ENCODE peak calls at places on chromosomes 5 and 9, in six cellular contexts. M is endothelial cell of umbilical vein, U is HepG2, D is A549, C is GM12878, I is K562. Q is an unnamed sample.

GRCh38 chr9:70613024-70613768 is 198.7 kb upstream of the KLF9 start:
- DNase-seq in M (no peak), U (no peak), D (no peak), C (no peak), I (no peak), Q (no peak)

GRCh38 chr9:22469928-22470544 is 23.4 kb downstream of the DMRTA1 start:
- DNase-seq in M (peak; percentile 58), U (peak; percentile 24), D (peak; percentile 49), C (peak; percentile 3), I (no peak), Q (no peak)

GRCh38 chr9:122383992-122384461 is 13.2 kb downstream of the PTGS1 start:
- DNase-seq in M (peak; percentile 52), U (no peak), D (peak; percentile 36), C (no peak), I (no peak), Q (no peak)

GRCh38 chr9:113569472-113570060 is 106.0 kb downstream of the RGS3 start:
- DNase-seq in M (no peak), U (no peak), D (no peak), C (no peak), I (no peak), Q (no peak)

GRCh38 chr5:1471240-1471853 is 26.1 kb upstream of the SLC6A3 start:
- DNase-seq in M (no peak), U (no peak), D (no peak), C (no peak), I (no peak), Q (no peak)

GRCh38 chr5:154446183-154447073 is 631 bp downstream of the SAP30L start:
- DNase-seq in M (peak; percentile 78), U (peak; percentile 36), D (peak; percentile 39), C (no peak), I (peak; percentile 62), Q (peak; percentile 53)

GRCh38 chr9:1939926-1940368 is 75.2 kb upstream of the SMARCA2 start:
- DNase-seq in M (peak; percentile 10), U (peak; percentile 12), D (peak; percentile 35), C (peak; percentile 82), I (peak; percentile 26), Q (peak; percentile 51)

GRCh38 chr9:87577746-87578145 is 80.1 kb downstream of the DAPK1 start:
- DNase-seq in M (no peak), U (no peak), D (no peak), C (no peak), I (no peak), Q (no peak)

GRCh38 chr9:88998506-88998905 is 7.2 kb downstream of the S1PR3 start:
- DNase-seq in M (peak; percentile 12), U (no peak), D (no peak), C (no peak), I (no peak), Q (no peak)

GRCh38 chr5:80254767-80255424 is 952 bp downstream of the SERINC5 start:
- DNase-seq in M (peak; percentile 57), U (no peak), D (no peak), C (no peak), I (no peak), Q (peak; percentile 45)

GRCh38 chr9:11328326-11328725 is 715.5 kb upstream of the PTPRD start:
- DNase-seq in M (no peak), U (no peak), D (no peak), C (no peak), I (no peak), Q (no peak)

GRCh38 chr5:142000709-142001484 is 11.9 kb downstream of the GNPDA1 start:
- DNase-seq in M (peak; percentile 42), U (peak; percentile 7), D (peak; percentile 34), C (no peak), I (no peak), Q (peak; percentile 25)

GRCh38 chr5:80369521-80369920 is 38.3 kb upstream of the ZFYVE16 start:
- DNase-seq in M (no peak), U (no peak), D (no peak), C (no peak), I (no peak), Q (no peak)

GRCh38 chr5:179408646-179409045 is 63.4 kb upstream of the ADAMTS2 start:
- DNase-seq in M (no peak), U (no peak), D (no peak), C (no peak), I (no peak), Q (no peak)

GRCh38 chr9:86354048-86354881 is at the start of gene TUT7:
- DNase-seq in M (peak; percentile 95), U (peak; percentile 90), D (peak; percentile 95), C (peak; percentile 65), I (peak; percentile 87), Q (peak; percentile 96)

GRCh38 chr5:146213210-146213838 is 9.9 kb downstream of the RBM27 start:
- DNase-seq in M (peak; percentile 50), U (peak; percentile 89), D (peak; percentile 41), C (no peak), I (peak; percentile 26), Q (peak; percentile 20)

GRCh38 chr9:19229725-19230355 is 653 bp upstream of the DENND4C start:
- DNase-seq in M (peak; percentile 72), U (peak; percentile 51), D (peak; percentile 76), C (no peak), I (no peak), Q (no peak)

GRCh38 chr5:142636093-142636492 is 49.8 kb downstream of the FGF1 start:
- DNase-seq in M (no peak), U (no peak), D (no peak), C (no peak), I (no peak), Q (no peak)

GRCh38 chr9:110837401-110838005 is 168.9 kb downstream of the MUSK start:
- DNase-seq in M (no peak), U (no peak), D (no peak), C (peak; percentile 37), I (no peak), Q (no peak)

GRCh38 chr5:174106997-174107655 is 61.6 kb downstream of the NSG2 start:
- DNase-seq in M (no peak), U (no peak), D (no peak), C (no peak), I (no peak), Q (no peak)

GRCh38 chr5:15502208-15502607 is 2.2 kb downstream of the FBXL7 start:
- DNase-seq in M (peak; percentile 65), U (no peak), D (no peak), C (no peak), I (no peak), Q (no peak)
- H3K4me3 ChIP-seq in M (peak overlapping the region; percentile 98), U (no peak overlapping the region), D (no peak overlapping the region), C (no peak overlapping the region), I (no peak overlapping the region), Q (no peak overlapping the region)

GRCh38 chr9:8890695-8891094 is 1091.1 kb upstream of the DMAC1 start:
- DNase-seq in M (no peak), U (no peak), D (no peak), C (no peak), I (no peak), Q (no peak)

GRCh38 chr9:8899541-8899940 is 1100.0 kb upstream of the DMAC1 start:
- DNase-seq in M (no peak), U (no peak), D (no peak), C (no peak), I (no peak), Q (no peak)

GRCh38 chr9:8895498-8896224 is 1096.1 kb upstream of the DMAC1 start:
- DNase-seq in M (peak; percentile 47), U (peak; percentile 30), D (peak; percentile 28), C (no peak), I (no peak), Q (peak; percentile 66)
- TF ChIP-seq MAX in M (no peak), U (no peak), D (no peak), C (no peak), I (no peak), Q (no peak)

DNA sequence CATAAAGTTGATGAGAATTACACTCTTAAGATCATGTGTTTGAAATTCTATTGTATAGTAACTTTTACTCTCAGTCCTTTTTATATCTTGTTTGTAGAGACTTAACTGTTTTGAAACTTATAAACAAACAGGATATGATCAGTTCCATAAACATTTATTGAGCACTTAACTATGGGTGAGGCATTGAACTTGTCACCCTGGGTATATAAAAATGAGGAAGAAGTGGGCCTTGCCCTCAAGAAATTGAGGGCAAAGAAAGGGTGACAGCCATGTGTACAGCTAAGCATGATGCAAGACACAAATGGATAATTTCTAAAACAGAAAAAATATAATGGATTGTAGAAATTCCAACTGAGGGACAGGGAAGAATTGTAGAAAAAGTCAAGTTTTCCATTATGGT is 15.7 kb downstream of the UNC13B start:
- DNase-seq in M (no peak), U (no peak), D (no peak), C (no peak), I (no peak), Q (no peak)
- TF ChIP-seq MYC in M (no peak), U (no peak), D (no peak), C (no peak), I (no peak), Q (no peak)

GRCh38 chr5:122076669-122077450 is 1.2 kb downstream of the LOX start:
- DNase-seq in M (peak; percentile 88), U (peak; percentile 70), D (peak; percentile 73), C (no peak), I (no peak), Q (peak; percentile 45)

GRCh38 chr5:122076023-122076422 is 2.0 kb downstream of the LOX start:
- DNase-seq in M (peak; percentile 66), U (peak; percentile 88), D (no peak), C (no peak), I (no peak), Q (no peak)

GRCh38 chr5:122077451-122078115 is 476 bp downstream of the LOX start:
- DNase-seq in M (peak; percentile 56), U (peak; percentile 13), D (peak; percentile 4), C (no peak), I (no peak), Q (no peak)

GRCh38 chr5:122073864-122074263 is 4.2 kb downstream of the LOX start:
- DNase-seq in M (no peak), U (no peak), D (no peak), C (no peak), I (no peak), Q (no peak)

DNA sequence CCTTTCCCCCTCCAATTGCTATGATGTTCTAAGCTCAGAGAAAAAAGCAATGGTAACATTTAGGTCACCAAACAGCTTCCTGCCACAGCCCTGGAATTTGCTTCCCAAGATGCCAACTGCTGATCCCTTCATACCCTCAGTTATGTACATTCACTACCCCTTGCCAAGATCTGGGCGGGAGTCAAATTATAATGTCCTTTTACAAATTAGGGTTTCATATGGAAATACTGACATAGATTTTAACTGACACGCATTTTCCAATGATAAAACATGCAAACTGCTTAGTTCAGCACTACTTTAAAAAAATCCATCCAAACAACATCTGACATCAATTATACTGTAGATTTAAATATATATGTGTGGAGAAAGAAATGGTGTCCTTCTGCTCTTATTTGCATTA is 5.0 kb downstream of the LOX start:
- DNase-seq in M (no peak), U (no peak), D (no peak), C (no peak), I (no peak), Q (no peak)
- H3K4me3 ChIP-seq in M (no peak overlapping the region), U (no peak overlapping the region), D (no peak overlapping the region), C (no peak overlapping the region), I (no peak overlapping the region), Q (no peak overlapping the region)

GRCh38 chr5:89452081-89452480 is 569.1 kb upstream of the MEF2C start:
- DNase-seq in M (no peak), U (no peak), D (no peak), C (no peak), I (no peak), Q (no peak)
- TF ChIP-seq MAX in M (no peak), U (no peak), D (no peak), C (no peak), I (no peak), Q (no peak)

GRCh38 chr5:120255214-120255613 is 208.9 kb upstream of the PRR16 start:
- DNase-seq in M (no peak), U (no peak), D (no peak), C (no peak), I (no peak), Q (no peak)
- TF ChIP-seq MYC in M (no peak), U (no peak), D (no peak), C (no peak), I (no peak), Q (no peak)